ENCODE peak calls at places on chromosomes 1 and 21, in seven cellular contexts. One of them, this sample, is unnamed.

GRCh38 chr1:230754831-230755230 is 7.6 kb downstream of the CAPN9 start:
- DNase-seq in colonic mucosa: peak
- DNase-seq in EH: peak
- DNase-seq in AG09319: no peak
- DNase-seq in ACHN: peak
- DNase-seq in GM23248: peak
- DNase-seq in kidney: no peak
- DNase-seq in this sample: peak

GRCh38 chr1:207079706-207080246 is 8.9 kb upstream of the C4BPB start:
- DNase-seq in ACHN: peak
- DNase-seq in AG09319: no peak
- DNase-seq in kidney: no peak
- DNase-seq in GM23248: no peak
- DNase-seq in EH: no peak
- DNase-seq in colonic mucosa: no peak
- DNase-seq in this sample: no peak

GRCh38 chr21:29470397-29470796 is 171.7 kb downstream of the BACH1 start:
- DNase-seq in kidney: no peak
- DNase-seq in colonic mucosa: no peak
- DNase-seq in ACHN: no peak
- DNase-seq in EH: peak
- DNase-seq in GM23248: no peak
- DNase-seq in AG09319: no peak
- DNase-seq in this sample: no peak

GRCh38 chr1:12245733-12246132 is 15.9 kb downstream of the VPS13D start:
- DNase-seq in ACHN: no peak
- DNase-seq in AG09319: no peak
- DNase-seq in kidney: no peak
- DNase-seq in EH: no peak
- DNase-seq in GM23248: no peak
- DNase-seq in colonic mucosa: no peak
- DNase-seq in this sample: no peak

GRCh38 chr21:20661745-20662470 is 336.3 kb upstream of the NCAM2 start:
- DNase-seq in AG09319: no peak
- DNase-seq in GM23248: no peak
- DNase-seq in ACHN: no peak
- DNase-seq in kidney: no peak
- DNase-seq in colonic mucosa: no peak
- DNase-seq in EH: no peak
- DNase-seq in this sample: no peak

GRCh38 chr1:203219171-203219570 is 10.3 kb downstream of the CHIT1 start:
- DNase-seq in colonic mucosa: no peak
- DNase-seq in EH: no peak
- DNase-seq in ACHN: no peak
- DNase-seq in GM23248: no peak
- DNase-seq in AG09319: no peak
- DNase-seq in kidney: no peak
- DNase-seq in this sample: no peak

GRCh38 chr1:236065509-236066005 is 667 bp upstream of the NID1 start:
- DNase-seq in GM23248: peak
- DNase-seq in EH: no peak
- DNase-seq in colonic mucosa: no peak
- DNase-seq in AG09319: no peak
- DNase-seq in kidney: no peak
- DNase-seq in ACHN: no peak
- DNase-seq in this sample: no peak

GRCh38 chr1:112849425-112849966 is 106.5 kb downstream of the SLC16A1 start:
- DNase-seq in GM23248: peak
- DNase-seq in AG09319: no peak
- DNase-seq in kidney: no peak
- DNase-seq in colonic mucosa: no peak
- DNase-seq in ACHN: peak
- DNase-seq in EH: peak
- DNase-seq in this sample: peak

GRCh38 chr1:177440821-177441220 is 270.1 kb downstream of the BRINP2 start:
- DNase-seq in AG09319: no peak
- DNase-seq in ACHN: no peak
- DNase-seq in EH: no peak
- DNase-seq in GM23248: no peak
- DNase-seq in kidney: no peak
- DNase-seq in colonic mucosa: no peak
- DNase-seq in this sample: no peak

GRCh38 chr1:203335503-203335902 is 15.4 kb downstream of the FMOD start:
- DNase-seq in kidney: no peak
- DNase-seq in GM23248: no peak
- DNase-seq in ACHN: no peak
- DNase-seq in AG09319: no peak
- DNase-seq in EH: no peak
- DNase-seq in colonic mucosa: no peak
- DNase-seq in this sample: no peak

GRCh38 chr1:230745071-230745470 is 2.1 kb upstream of the CAPN9 start:
- DNase-seq in EH: no peak
- DNase-seq in ACHN: no peak
- DNase-seq in AG09319: no peak
- DNase-seq in colonic mucosa: no peak
- DNase-seq in kidney: no peak
- DNase-seq in GM23248: no peak
- DNase-seq in this sample: no peak

GRCh38 chr1:37570528-37571334 is 14.0 kb downstream of the DNALI1 start:
- DNase-seq in colonic mucosa: no peak
- DNase-seq in AG09319: no peak
- DNase-seq in GM23248: no peak
- DNase-seq in ACHN: no peak
- DNase-seq in EH: no peak
- DNase-seq in kidney: no peak
- DNase-seq in this sample: no peak

GRCh38 chr1:214031267-214031650 is 43.5 kb downstream of the PROX1 start:
- DNase-seq in EH: no peak
- DNase-seq in colonic mucosa: no peak
- DNase-seq in ACHN: no peak
- DNase-seq in AG09319: no peak
- DNase-seq in GM23248: no peak
- DNase-seq in kidney: no peak
- DNase-seq in this sample: no peak

GRCh38 chr1:118963456-118964430 is 24.4 kb downstream of the TBX15 start:
- DNase-seq in kidney: no peak
- DNase-seq in ACHN: peak
- DNase-seq in EH: peak
- DNase-seq in GM23248: peak
- DNase-seq in colonic mucosa: no peak
- DNase-seq in AG09319: peak
- DNase-seq in this sample: no peak

GRCh38 chr1:244709491-244710368 is 56.8 kb downstream of the DESI2 start:
- DNase-seq in GM23248: no peak
- DNase-seq in colonic mucosa: no peak
- DNase-seq in kidney: no peak
- DNase-seq in AG09319: no peak
- DNase-seq in ACHN: no peak
- DNase-seq in EH: no peak
- DNase-seq in this sample: no peak

GRCh38 chr1:161763522-161764098 is 2.5 kb upstream of the ATF6 start:
- DNase-seq in GM23248: no peak
- DNase-seq in EH: peak
- DNase-seq in AG09319: no peak
- DNase-seq in ACHN: peak
- DNase-seq in colonic mucosa: peak
- DNase-seq in kidney: no peak
- DNase-seq in this sample: no peak

GRCh38 chr1:115832651-115833050 is 8.3 kb downstream of the NHLH2 start:
- DNase-seq in kidney: no peak
- DNase-seq in ACHN: no peak
- DNase-seq in GM23248: no peak
- DNase-seq in EH: no peak
- DNase-seq in AG09319: no peak
- DNase-seq in colonic mucosa: no peak
- DNase-seq in this sample: peak

GRCh38 chr1:230149751-230150584 is 82.9 kb downstream of the GALNT2 start:
- DNase-seq in AG09319: no peak
- DNase-seq in kidney: no peak
- DNase-seq in colonic mucosa: no peak
- DNase-seq in EH: no peak
- DNase-seq in GM23248: no peak
- DNase-seq in ACHN: no peak
- DNase-seq in this sample: no peak

GRCh38 chr1:19949016-19949415 is 25.6 kb upstream of the PLA2G2E start:
- DNase-seq in AG09319: peak
- DNase-seq in GM23248: peak
- DNase-seq in kidney: no peak
- DNase-seq in colonic mucosa: no peak
- DNase-seq in EH: peak
- DNase-seq in ACHN: peak
- DNase-seq in this sample: peak

GRCh38 chr1:99766378-99766800 is at the start of gene FRRS1:
- DNase-seq in GM23248: peak
- DNase-seq in kidney: peak
- DNase-seq in colonic mucosa: peak
- DNase-seq in EH: peak
- DNase-seq in ACHN: peak
- DNase-seq in AG09319: no peak
- DNase-seq in this sample: peak

GRCh38 chr1:171788696-171789095 is 7.2 kb downstream of the METTL13 start:
- DNase-seq in AG09319: peak
- DNase-seq in colonic mucosa: no peak
- DNase-seq in kidney: no peak
- DNase-seq in EH: peak
- DNase-seq in GM23248: peak
- DNase-seq in ACHN: peak
- DNase-seq in this sample: peak

GRCh38 chr1:8693092-8693491 is 124.3 kb downstream of the RERE start:
- DNase-seq in GM23248: no peak
- DNase-seq in ACHN: no peak
- DNase-seq in EH: no peak
- DNase-seq in colonic mucosa: no peak
- DNase-seq in AG09319: no peak
- DNase-seq in kidney: no peak
- DNase-seq in this sample: no peak

GRCh38 chr1:50417487-50417886 is 5.8 kb downstream of the DMRTA2 start:
- DNase-seq in ACHN: no peak
- DNase-seq in kidney: no peak
- DNase-seq in AG09319: no peak
- DNase-seq in EH: no peak
- DNase-seq in GM23248: no peak
- DNase-seq in colonic mucosa: no peak
- DNase-seq in this sample: peak

GRCh38 chr1:100769906-100770646 is 50.5 kb downstream of the VCAM1 start:
- DNase-seq in EH: peak
- DNase-seq in kidney: no peak
- DNase-seq in AG09319: no peak
- DNase-seq in ACHN: no peak
- DNase-seq in GM23248: no peak
- DNase-seq in colonic mucosa: no peak
- DNase-seq in this sample: no peak

GRCh38 chr1:156055343-156055645 is 712 bp downstream of the LAMTOR2 start:
- DNase-seq in ACHN: no peak
- DNase-seq in EH: no peak
- DNase-seq in GM23248: no peak
- DNase-seq in kidney: no peak
- DNase-seq in AG09319: no peak
- DNase-seq in colonic mucosa: no peak
- DNase-seq in this sample: no peak

GRCh38 chr21:39105341-39105765 is 77.9 kb downstream of the PSMG1 start:
- DNase-seq in kidney: no peak
- DNase-seq in ACHN: no peak
- DNase-seq in GM23248: no peak
- DNase-seq in EH: peak
- DNase-seq in AG09319: no peak
- DNase-seq in colonic mucosa: no peak
- DNase-seq in this sample: no peak

GRCh38 chr1:92515796-92516201 is 29.1 kb upstream of the GFI1 start:
- DNase-seq in GM23248: no peak
- DNase-seq in EH: no peak
- DNase-seq in colonic mucosa: no peak
- DNase-seq in ACHN: no peak
- DNase-seq in AG09319: no peak
- DNase-seq in kidney: no peak
- DNase-seq in this sample: no peak